ENCODE peak calls at places on chromosome 20, in six cellular contexts. H, U, C, A, G and F are unnamed samples.

GRCh38 chr20:38126146-38126912 is 38.7 kb downstream of the TGM2 start:
- DNase-seq in H (peak), U (no peak), C (no peak), A (no peak), G (no peak), F (peak)

GRCh38 chr20:17327185-17327780 is 100.4 kb downstream of the PCSK2 start:
- DNase-seq in H (no peak), U (peak), C (no peak), A (no peak), G (no peak), F (no peak)

GRCh38 chr20:63495771-63496403 is 3.0 kb downstream of the EEF1A2 start:
- DNase-seq in H (peak), U (peak), C (peak), A (peak), G (no peak), F (peak)

GRCh38 chr20:4227085-4227821 is 211.9 kb upstream of the RNF24 start:
- DNase-seq in H (peak), U (no peak), C (peak), A (peak), G (no peak), F (peak)

GRCh38 chr20:14235355-14235754 is 102.1 kb downstream of the FLRT3 start:
- DNase-seq in H (peak), U (no peak), C (peak), A (no peak), G (no peak), F (peak)

GRCh38 chr20:50609438-50609989 is 81.8 kb downstream of the RIPOR3 start:
- DNase-seq in H (no peak), U (no peak), C (no peak), A (no peak), G (no peak), F (no peak)

GRCh38 chr20:62118113-62119043 is 3.9 kb upstream of the LSM14B start:
- DNase-seq in H (no peak), U (no peak), C (no peak), A (no peak), G (no peak), F (no peak)

GRCh38 chr20:34951252-34951651 is 4.4 kb downstream of the GSS start:
- DNase-seq in H (no peak), U (no peak), C (no peak), A (peak), G (no peak), F (no peak)

DNA sequence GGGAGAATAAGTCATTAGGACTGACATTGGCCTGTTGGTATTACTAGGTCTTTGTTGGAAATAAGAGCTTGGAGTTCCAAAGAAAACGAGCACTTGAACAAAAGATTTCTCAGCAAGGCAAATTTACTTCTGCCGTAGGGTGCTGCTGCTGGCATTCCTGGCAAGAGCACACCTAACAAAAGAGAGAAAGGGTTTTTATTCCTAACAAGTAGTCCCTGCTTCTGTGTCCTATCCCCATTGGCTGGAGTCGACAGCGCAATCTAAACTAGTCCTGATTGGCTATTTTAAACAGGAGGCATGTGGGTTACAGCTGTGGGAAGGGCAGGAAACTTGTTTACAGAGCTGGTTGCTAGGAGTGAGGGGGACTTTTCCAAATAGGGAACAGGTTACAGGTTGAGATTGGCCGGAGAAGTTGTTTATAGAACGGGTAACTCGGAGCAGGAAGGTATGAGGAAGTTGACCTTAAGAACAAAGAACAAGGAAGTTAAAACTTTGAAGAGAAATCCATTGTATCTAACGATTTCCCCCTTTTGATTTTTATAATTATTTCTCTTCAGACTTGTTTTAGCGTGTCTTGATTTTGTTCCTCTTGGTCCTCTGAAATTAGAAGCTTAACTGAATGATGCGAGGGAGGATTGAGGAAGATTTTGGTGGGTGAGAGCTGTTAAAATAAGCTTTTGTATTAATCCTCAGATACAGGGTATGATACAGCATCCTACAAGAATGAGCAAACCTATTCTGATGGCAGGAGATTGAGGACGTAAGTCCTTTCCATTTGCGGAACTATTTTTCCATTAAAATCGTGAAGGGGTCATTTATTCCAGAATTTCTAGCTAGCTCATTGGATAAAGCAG is 3.4 kb upstream of the ZNFX1 start:
- DNase-seq in H (no peak), U (no peak), C (no peak), A (peak), G (no peak), F (peak)
- H3K4me3 ChIP-seq in H (peak), U (no peak), C (peak), A (peak), G (peak), F (peak)

GRCh38 chr20:53826597-53827291 is 233.1 kb upstream of the ZNF217 start:
- DNase-seq in H (peak), U (no peak), C (no peak), A (peak), G (no peak), F (no peak)
- H3K4me3 ChIP-seq in H (no peak), U (no peak), C (no peak), A (no peak), G (no peak), F (no peak)

GRCh38 chr20:19991826-19992225 is 25.3 kb upstream of the NAA20 start:
- DNase-seq in H (no peak), U (peak), C (no peak), A (no peak), G (no peak), F (no peak)
- H3K4me3 ChIP-seq in H (no peak), U (no peak), C (no peak), A (no peak), G (no peak), F (no peak)

DNA sequence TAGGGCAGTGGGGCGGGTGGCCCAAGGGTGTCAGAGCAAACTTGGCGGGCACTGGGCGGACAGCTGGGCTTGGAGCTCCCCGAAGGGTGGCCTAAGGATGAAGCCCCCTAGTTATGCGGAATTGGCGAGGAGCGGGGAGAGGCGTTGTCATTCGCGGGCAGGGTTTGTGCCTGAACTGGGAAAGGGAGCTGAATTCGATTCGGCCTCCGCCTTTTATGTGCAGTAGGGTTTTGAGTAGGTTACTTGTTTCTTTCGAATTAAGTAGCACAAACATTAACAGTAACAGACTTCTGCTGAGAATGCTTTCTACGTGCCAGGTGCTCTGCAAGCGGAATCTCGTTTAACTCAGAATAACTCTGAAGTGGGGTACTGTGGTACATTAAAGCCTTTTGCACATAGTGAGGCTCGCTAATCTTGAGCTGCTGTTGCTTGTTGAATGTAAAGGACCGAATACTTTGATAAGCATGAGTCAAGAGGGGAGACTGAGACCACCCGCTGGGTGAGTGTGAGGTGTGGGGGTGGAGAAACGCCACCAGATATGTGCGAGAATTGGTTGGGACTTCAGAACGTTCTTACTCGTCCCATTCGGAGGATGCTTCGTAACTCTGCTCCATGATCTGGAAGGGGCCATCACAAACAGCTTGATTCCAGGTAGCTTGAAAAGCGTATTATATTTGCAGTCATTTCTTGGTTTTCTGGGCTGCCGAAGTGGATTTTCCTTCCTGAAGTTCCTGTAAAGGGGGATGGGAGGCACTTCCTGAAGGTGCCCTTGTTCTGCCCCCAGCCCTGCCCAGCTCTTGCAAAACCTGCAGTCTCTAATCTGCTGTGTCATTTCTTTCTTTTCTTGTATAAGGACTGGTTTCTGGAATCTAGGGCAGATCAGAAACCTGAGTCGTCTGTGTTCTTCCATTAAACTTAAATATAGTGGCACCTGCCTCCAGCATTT is 865 bp downstream of the RAB5IF start:
- DNase-seq in H (peak), U (no peak), C (peak), A (peak), G (no peak), F (peak)
- H3K4me3 ChIP-seq in H (peak), U (peak), C (peak), A (peak), G (peak), F (peak)